ENCODE peak calls at places on chromosomes 3 and 15, in eight cellular contexts. N, K, R, Y, T, B, I and A are unnamed samples.

GRCh38 chr3:908839-909238 is 184.0 kb upstream of the CNTN6 start:
- DNase-seq in Y (no peak), B (no peak), N (no peak), R (peak), I (no peak), T (no peak), K (peak), A (no peak)

GRCh38 chr3:194556086-194557056 is 69.6 kb upstream of the ATP13A3 start:
- DNase-seq in T (no peak), B (no peak), R (no peak), I (peak), N (no peak), K (no peak), Y (no peak), A (no peak)

GRCh38 chr3:127606086-127606805 is 8.0 kb downstream of the MCM2 start:
- DNase-seq in Y (no peak), N (no peak), K (no peak), R (no peak), I (no peak), B (no peak), T (no peak), A (no peak)

GRCh38 chr3:61594978-61595687 is 33.8 kb downstream of the PTPRG start:
- DNase-seq in I (peak), N (no peak), B (no peak), T (no peak), K (no peak), Y (no peak), R (no peak), A (no peak)

GRCh38 chr15:75193272-75193671 is 8.4 kb upstream of the C15orf39 start:
- DNase-seq in I (no peak), K (no peak), Y (no peak), T (no peak), R (no peak), N (no peak), B (no peak), A (no peak)

GRCh38 chr15:63372018-63372705 is 9.5 kb downstream of the CA12 start:
- DNase-seq in N (no peak), K (no peak), Y (no peak), I (peak), R (no peak), T (peak), B (no peak), A (no peak)

GRCh38 chr3:172713316-172713715 is 2.4 kb upstream of the NCEH1 start:
- DNase-seq in K (no peak), Y (no peak), N (no peak), R (no peak), I (no peak), T (no peak), B (no peak), A (no peak)

GRCh38 chr3:117941756-117942155 is 1092.9 kb downstream of the IGSF11 start:
- DNase-seq in B (no peak), T (no peak), R (no peak), Y (no peak), K (no peak), N (no peak), I (no peak), A (no peak)

GRCh38 chr3:187777331-187778046 is 32.2 kb upstream of the BCL6 start:
- DNase-seq in R (no peak), T (no peak), K (no peak), Y (no peak), I (no peak), B (peak), N (no peak), A (peak)

GRCh38 chr15:26128611-26129140 is 265.5 kb upstream of the ATP10A start:
- DNase-seq in B (no peak), R (no peak), I (no peak), K (no peak), Y (no peak), T (no peak), N (no peak), A (no peak)

GRCh38 chr15:62877276-62877857 is 165.2 kb upstream of the TPM1 start:
- DNase-seq in R (no peak), Y (no peak), I (no peak), K (no peak), T (no peak), N (no peak), B (no peak), A (no peak)

GRCh38 chr3:51676102-51676640 is 5.1 kb downstream of the TEX264 start:
- DNase-seq in Y (no peak), R (no peak), T (no peak), I (no peak), K (no peak), N (no peak), B (no peak), A (no peak)

GRCh38 chr3:86388848-86389247 is 602.1 kb downstream of the VGLL3 start:
- DNase-seq in B (no peak), R (peak), K (peak), I (no peak), N (no peak), Y (no peak), T (no peak), A (no peak)

GRCh38 chr15:35519536-35520149 is 26.3 kb downstream of the DPH6 start:
- DNase-seq in B (no peak), T (peak), R (peak), K (no peak), Y (no peak), N (no peak), I (peak), A (peak)

GRCh38 chr3:11776346-11776745 is 70.3 kb downstream of the TAMM41 start:
- DNase-seq in Y (no peak), I (no peak), R (no peak), N (no peak), K (no peak), B (no peak), T (no peak), A (no peak)

GRCh38 chr15:55942332-55942731 is 51.1 kb downstream of the NEDD4 start:
- DNase-seq in Y (no peak), N (no peak), B (no peak), T (no peak), R (no peak), I (peak), K (no peak), A (no peak)

GRCh38 chr3:48268936-48269551 is 28.1 kb downstream of the ZNF589 start:
- DNase-seq in B (no peak), R (no peak), K (no peak), T (no peak), Y (no peak), N (no peak), I (peak), A (no peak)

GRCh38 chr15:36278219-36278618 is 301.2 kb upstream of the CDIN1 start:
- DNase-seq in B (no peak), K (no peak), Y (no peak), I (peak), N (no peak), R (peak), T (no peak), A (no peak)

GRCh38 chr3:81554348-81554747 is 207.1 kb downstream of the GBE1 start:
- DNase-seq in B (no peak), R (peak), I (peak), N (no peak), T (peak), K (no peak), Y (no peak), A (peak)

GRCh38 chr15:25406846-25407245 is 32.0 kb downstream of the UBE3A start:
- DNase-seq in K (no peak), B (no peak), N (no peak), R (no peak), T (no peak), Y (no peak), I (no peak), A (no peak)

GRCh38 chr15:75314552-75315290 is 21.1 kb upstream of the COMMD4 start:
- DNase-seq in T (no peak), Y (no peak), N (no peak), I (no peak), R (no peak), B (no peak), K (no peak), A (no peak)

DNA sequence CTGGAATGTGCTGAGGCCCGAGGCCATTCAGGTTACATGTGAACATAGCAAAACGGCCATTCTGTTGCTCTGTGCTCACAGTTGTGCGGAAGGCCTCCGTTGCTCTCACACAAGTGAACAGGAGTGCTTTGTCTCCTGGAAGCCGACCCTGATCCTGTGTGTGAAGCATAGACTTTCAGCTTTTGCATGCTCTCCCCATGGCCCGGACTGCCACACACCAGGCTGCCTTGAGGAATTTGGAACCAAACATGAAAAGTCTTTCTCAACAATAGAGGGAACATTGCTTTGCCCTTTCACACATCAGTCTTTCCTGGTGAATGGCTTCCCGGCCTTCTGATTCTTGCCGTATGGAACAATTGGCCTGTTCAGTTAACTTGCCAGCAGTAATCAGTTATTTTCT is 154.9 kb upstream of the LRIG1 start:
- DNase-seq in N (no peak), K (no peak), Y (no peak), T (no peak), R (no peak), I (no peak), B (no peak), A (no peak)
- H3K4me3 ChIP-seq in N (no peak), K (no peak), Y (no peak), T (no peak), R (no peak), I (no peak), B (no peak), A (no peak)

GRCh38 chr3:59839810-59840515 is 790.1 kb upstream of the CFAP20DC start:
- DNase-seq in B (peak), R (no peak), Y (no peak), K (no peak), N (no peak), T (no peak), I (no peak), A (peak)
- H3K4me3 ChIP-seq in B (no peak), R (no peak), Y (no peak), K (no peak), N (no peak), T (no peak), I (no peak), A (no peak)

DNA sequence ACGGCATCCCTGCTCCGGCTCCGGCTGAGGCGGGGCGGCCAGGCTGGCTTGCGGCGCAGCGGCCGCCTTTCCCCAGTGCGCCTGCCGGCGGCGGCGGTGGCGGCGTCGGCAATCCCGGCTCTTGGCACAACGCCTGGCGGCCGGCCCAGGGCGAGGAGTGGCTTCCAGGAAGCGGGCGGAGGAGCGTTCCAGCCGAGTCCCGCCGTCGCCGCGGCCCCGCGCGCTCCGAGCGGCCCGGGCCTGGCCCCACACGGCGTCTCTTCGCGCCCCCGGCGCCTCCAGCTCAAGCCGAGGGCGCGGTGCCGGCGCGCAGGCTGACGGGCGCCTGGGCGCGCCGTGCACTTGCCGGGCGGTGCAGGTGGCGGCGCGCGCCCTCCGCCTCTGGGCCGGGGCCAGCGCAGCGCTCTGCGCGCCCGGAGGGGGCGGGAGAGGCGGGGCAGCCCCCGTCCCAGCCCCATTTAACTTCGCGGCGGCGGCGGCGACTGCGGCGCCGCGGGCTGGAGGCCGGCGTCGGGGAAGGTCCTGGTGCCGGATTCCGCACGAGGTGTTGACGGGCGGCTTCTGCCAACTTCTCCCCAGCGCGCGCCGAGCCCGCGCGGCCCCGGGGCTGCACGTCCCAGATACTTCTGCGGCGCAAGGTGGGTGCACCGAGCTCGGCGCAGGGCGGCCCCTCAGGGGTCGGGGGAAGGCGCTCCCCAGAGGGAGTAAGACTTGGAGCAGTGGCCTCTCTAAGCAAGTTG is at the start of gene ADAMTSL3:
- DNase-seq in I (peak), T (no peak), Y (peak), R (peak), K (peak), N (no peak), B (no peak), A (no peak)
- H3K4me3 ChIP-seq in I (peak), T (no peak), Y (peak), R (no peak), K (peak), N (peak), B (no peak), A (no peak)

GRCh38 chr3:129598484-129598883 is 8.0 kb downstream of the PLXND1 start:
- DNase-seq in Y (no peak), R (no peak), I (no peak), N (no peak), B (no peak), T (no peak), K (no peak), A (no peak)

GRCh38 chr3:129599073-129599472 is 7.4 kb downstream of the PLXND1 start:
- DNase-seq in K (no peak), T (no peak), N (no peak), Y (no peak), R (no peak), B (no peak), I (no peak), A (no peak)

GRCh38 chr3:129600348-129600747 is 6.1 kb downstream of the PLXND1 start:
- DNase-seq in R (no peak), K (no peak), B (no peak), I (no peak), N (no peak), T (no peak), Y (no peak), A (no peak)

GRCh38 chr3:129597792-129598381 is 8.6 kb downstream of the PLXND1 start:
- DNase-seq in Y (no peak), B (no peak), T (no peak), N (no peak), I (peak), R (peak), K (peak), A (no peak)

DNA sequence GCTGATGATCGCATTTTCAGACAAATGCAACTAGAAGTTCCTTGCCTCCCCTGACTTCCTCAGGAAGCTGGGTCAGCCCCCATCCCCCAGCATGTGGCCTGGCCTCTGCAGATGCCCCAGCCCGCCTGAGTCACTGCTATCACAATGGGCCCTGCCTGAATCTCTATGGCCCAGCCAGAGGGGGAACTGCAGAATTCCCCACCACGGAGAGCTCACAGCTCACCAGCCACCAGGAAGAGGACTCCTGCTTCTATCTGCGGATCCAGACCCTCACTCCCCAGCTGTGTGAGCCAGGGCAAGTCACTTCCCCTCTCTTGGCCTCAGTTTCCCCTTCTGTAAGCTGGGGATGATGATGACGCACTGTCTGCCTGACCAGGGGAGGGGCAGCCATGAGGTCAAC is 6.9 kb downstream of the PLXND1 start:
- DNase-seq in Y (peak), N (no peak), T (no peak), K (peak), B (no peak), I (peak), R (peak), A (no peak)
- H3K4me3 ChIP-seq in Y (peak), N (peak), T (no peak), K (no peak), B (no peak), I (no peak), R (no peak), A (no peak)

GRCh38 chr15:47719730-47720129 is 2.4 kb downstream of the SEMA6D start:
- DNase-seq in T (no peak), Y (no peak), I (no peak), B (no peak), N (no peak), K (no peak), R (no peak), A (no peak)
- H3K4me3 ChIP-seq in T (no peak), Y (peak), I (peak), B (no peak), N (peak), K (no peak), R (no peak), A (no peak)